ENCODE peak calls at places on chromosomes 4 and X, in six cellular contexts. X is amniotic stem cell; U is left cardiac atrium; Y is fibroblast of the aortic adventitia; V is activated naive CD8-positive, alpha-beta T cell treated with anti-CD3 and anti-CD28 coated beads for 36 hours; P is ELR. O is an unnamed sample.

GRCh38 chrX:147899715-147900114 is 12.0 kb upstream of the FMR1 start:
- DNase-seq in X (no peak), U (no peak), V (no peak), Y (no peak), P (no peak), O (no peak)

GRCh38 chr4:53576218-53576617 is 15.1 kb downstream of the LNX1 start:
- DNase-seq in V (no peak), U (no peak), X (no peak), P (no peak), Y (no peak), O (no peak)

GRCh38 chr4:147108409-147108808 is 162.7 kb upstream of the TTC29 start:
- DNase-seq in X (no peak), V (no peak), Y (peak), U (no peak), P (no peak), O (no peak)

GRCh38 chr4:73341454-73341853 is 62.6 kb upstream of the ALB start:
- DNase-seq in U (no peak), Y (peak), X (no peak), P (peak), V (no peak), O (no peak)

GRCh38 chr4:94489075-94489474 is 37.3 kb downstream of the PDLIM5 start:
- DNase-seq in P (peak), V (no peak), X (no peak), U (no peak), Y (no peak), O (no peak)

GRCh38 chrX:30904632-30905031 is 15.6 kb upstream of the TAB3 start:
- DNase-seq in X (no peak), U (no peak), P (no peak), Y (no peak), V (no peak), O (no peak)

GRCh38 chr4:11436084-11436483 is 7.4 kb upstream of the HS3ST1 start:
- DNase-seq in X (no peak), Y (no peak), U (no peak), V (no peak), P (no peak), O (no peak)

GRCh38 chr4:142160509-142160908 is 524.1 kb downstream of the IL15 start:
- DNase-seq in X (no peak), V (no peak), U (no peak), Y (peak), P (no peak), O (no peak)

GRCh38 chr4:10105421-10105820 is 11.2 kb downstream of the WDR1 start:
- DNase-seq in P (no peak), Y (no peak), U (no peak), V (no peak), X (no peak), O (no peak)

GRCh38 chr4:118033148-118034060 is 882 bp upstream of the NDST3 start:
- DNase-seq in X (no peak), V (peak), U (peak), Y (peak), P (peak), O (peak)

GRCh38 chrX:41512394-41512793 is 65.3 kb downstream of the NYX start:
- DNase-seq in X (no peak), U (no peak), V (no peak), Y (no peak), P (no peak), O (no peak)

GRCh38 chr4:123235431-123235830 is 161.2 kb upstream of the SPRY1 start:
- DNase-seq in Y (peak), U (no peak), P (peak), X (no peak), V (no peak), O (no peak)

GRCh38 chr4:182643801-182644311 is 273.3 kb downstream of the DCTD start:
- DNase-seq in V (no peak), X (no peak), P (peak), U (peak), Y (peak), O (peak)

GRCh38 chr4:158259955-158260575 is 49.8 kb downstream of the TMEM144 start:
- DNase-seq in U (no peak), V (no peak), Y (peak), X (peak), P (peak), O (no peak)

GRCh38 chr4:145293658-145294057 is 113.3 kb upstream of the OTUD4 start:
- DNase-seq in U (no peak), Y (no peak), P (peak), V (no peak), X (no peak), O (no peak)

GRCh38 chr4:152014280-152014679 is 253.5 kb upstream of the GATB start:
- DNase-seq in X (no peak), V (peak), P (no peak), U (no peak), Y (no peak), O (no peak)

GRCh38 chr4:37682701-37683401 is 3.3 kb downstream of the RELL1 start:
- DNase-seq in U (no peak), Y (no peak), P (peak), V (peak), X (no peak), O (no peak)

GRCh38 chrX:9605484-9605883 is 140.6 kb downstream of the TBL1X start:
- DNase-seq in P (no peak), X (no peak), U (no peak), V (no peak), Y (no peak), O (no peak)

GRCh38 chrX:24145340-24146186 is 4.0 kb upstream of the ZFX start:
- DNase-seq in X (no peak), P (peak), Y (peak), U (no peak), V (no peak), O (no peak)

GRCh38 chr4:176002007-176002623 is 63.5 kb upstream of the WDR17 start:
- DNase-seq in Y (no peak), X (no peak), V (peak), P (peak), U (peak), O (no peak)

GRCh38 chr4:152257601-152258066 is 278.3 kb downstream of the FBXW7 start:
- DNase-seq in Y (peak), U (no peak), V (no peak), X (no peak), P (peak), O (no peak)

GRCh38 chrX:23854122-23854521 is 53.6 kb downstream of the APOO start:
- DNase-seq in V (no peak), P (no peak), X (no peak), Y (no peak), U (no peak), O (no peak)

GRCh38 chrX:1351981-1352714 is 15.6 kb downstream of the IL3RA start:
- DNase-seq in P (no peak), U (no peak), Y (no peak), X (no peak), V (no peak), O (no peak)

GRCh38 chrX:140157143-140157542 is 191.8 kb upstream of the CXorf66 start:
- DNase-seq in Y (peak), X (no peak), V (no peak), U (no peak), P (no peak), O (no peak)

GRCh38 chrX:140071037-140071436 is 105.7 kb upstream of the CXorf66 start:
- DNase-seq in P (no peak), X (no peak), V (no peak), U (no peak), Y (no peak), O (no peak)

O was measured in heart left ventricle.